ENCODE peak calls at places on chromosomes 5 and 9, in four cellular contexts. T is CD8-positive, alpha-beta T cell; Q is heart right ventricle; S is stomach. G is an unnamed sample.

GRCh38 chr9:2014696-2015580 is at the start of gene SMARCA2:
- DNase-seq in T (peak; percentile 98), Q (peak; percentile 98), S (peak; percentile 96), G (peak; percentile 96)

GRCh38 chr5:43731573-43731972 is 128.6 kb downstream of the NNT start:
- DNase-seq in S (no peak), Q (no peak), T (no peak), G (no peak)

GRCh38 chr9:131478421-131478868 is 24.3 kb upstream of the POMT1 start:
- DNase-seq in Q (peak; percentile 53), S (peak; percentile 62), T (peak; percentile 76), G (peak; percentile 34)

GRCh38 chr9:78601957-78602565 is 305.1 kb downstream of the PSAT1 start:
- DNase-seq in S (no peak), T (no peak), Q (no peak), G (no peak)

GRCh38 chr5:137264573-137264972 is 234.6 kb downstream of the SPOCK1 start:
- DNase-seq in Q (no peak), S (no peak), T (no peak), G (no peak)

GRCh38 chr9:129988607-129989361 is 54.2 kb downstream of the FNBP1 start:
- DNase-seq in S (no peak), Q (no peak), T (no peak), G (no peak)

GRCh38 chr9:87497604-87498045 is at the start of gene DAPK1:
- DNase-seq in T (no peak), Q (peak; percentile 60), S (peak; percentile 79), G (no peak)

GRCh38 chr5:174324680-174325079 is 279.2 kb downstream of the NSG2 start:
- DNase-seq in Q (no peak), S (no peak), T (no peak), G (no peak)

GRCh38 chr9:122418016-122418415 is 47.2 kb downstream of the PTGS1 start:
- DNase-seq in S (no peak), Q (no peak), T (no peak), G (no peak)
- H3K9me3 ChIP-seq in S (peaks cover 12% of the 10 kb centered on the region), Q (no peaks in the 10 kb centered on the region), T (peaks cover 5% of the 10 kb centered on the region), G (no peaks in the 10 kb centered on the region)

GRCh38 chr5:3218916-3219650 is 376.5 kb upstream of the IRX1 start:
- DNase-seq in T (no peak), S (peak; percentile 11), Q (no peak), G (no peak)

GRCh38 chr5:3214396-3214795 is 381.2 kb upstream of the IRX1 start:
- DNase-seq in S (peak; percentile 8), T (no peak), Q (no peak), G (no peak)

GRCh38 chr5:3217114-3217513 is 378.5 kb upstream of the IRX1 start:
- DNase-seq in S (peak; percentile 14), T (no peak), Q (no peak), G (no peak)

GRCh38 chr5:3218096-3218495 is 377.5 kb upstream of the IRX1 start:
- DNase-seq in Q (no peak), S (peak; percentile 15), T (no peak), G (no peak)

DNA sequence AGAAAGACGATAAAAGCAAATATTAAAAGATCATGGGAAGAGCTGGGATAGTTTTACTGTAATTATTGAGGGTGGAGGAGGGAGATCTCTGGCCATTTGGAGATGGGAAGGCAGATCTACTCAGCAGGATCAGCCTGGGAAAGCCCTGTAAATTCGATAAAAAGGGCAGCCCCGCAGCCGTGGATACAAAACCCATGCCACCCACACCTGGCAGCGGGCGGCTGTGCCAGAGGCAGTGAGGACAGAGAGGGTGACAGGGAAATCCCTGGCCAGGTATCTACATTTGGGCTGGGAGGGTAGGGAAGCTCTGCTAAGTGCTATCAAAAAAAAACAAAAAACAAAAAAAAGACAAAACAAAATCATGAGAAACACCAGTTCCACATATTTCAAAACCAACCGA is 379.2 kb upstream of the IRX1 start:
- DNase-seq in Q (no peak), S (peak; percentile 2), T (no peak), G (no peak)
- H3K9me3 ChIP-seq in Q (no peaks in the 10 kb centered on the region), S (no peaks in the 10 kb centered on the region), T (no peaks in the 10 kb centered on the region), G (no peaks in the 10 kb centered on the region)

GRCh38 chr5:178473858-178474257 is 116.3 kb downstream of the COL23A1 start:
- DNase-seq in Q (no peak), T (no peak), S (no peak), G (no peak)
- H3K9me3 ChIP-seq in Q (no peaks in the 10 kb centered on the region), T (no peaks in the 10 kb centered on the region), S (no peaks in the 10 kb centered on the region), G (no peaks in the 10 kb centered on the region)

GRCh38 chr5:3214838-3215374 is 380.7 kb upstream of the IRX1 start:
- DNase-seq in T (no peak), Q (no peak), S (peak; percentile 20), G (no peak)
- H3K9me3 ChIP-seq in T (no peaks in the 10 kb centered on the region), Q (no peaks in the 10 kb centered on the region), S (no peaks in the 10 kb centered on the region), G (no peaks in the 10 kb centered on the region)

DNA sequence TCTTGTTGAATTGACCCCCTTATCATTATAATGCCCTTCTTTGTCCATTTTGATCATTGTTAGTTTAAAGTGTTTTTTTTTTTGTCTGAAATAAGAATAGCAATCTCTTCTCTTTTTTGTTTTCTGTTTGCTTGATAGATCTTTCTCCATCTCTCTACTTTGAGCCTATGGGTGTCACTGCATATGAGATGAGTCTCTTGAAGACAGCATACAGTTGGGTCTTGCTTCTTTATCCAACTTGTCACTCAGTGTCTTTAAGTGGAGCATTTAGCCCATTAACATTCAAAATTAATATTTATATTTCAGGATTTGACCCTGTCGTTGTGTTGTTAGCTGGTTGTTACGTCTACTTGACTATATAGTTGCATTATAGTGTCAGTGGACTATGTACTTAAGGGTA is 135.4 kb downstream of the HMHB1 start:
- DNase-seq in S (no peak), Q (no peak), T (no peak), G (no peak)
- H3K9me3 ChIP-seq in S (peaks cover 17% of the 10 kb centered on the region), Q (peaks cover 15% of the 10 kb centered on the region), T (no peaks in the 10 kb centered on the region), G (no peaks in the 10 kb centered on the region)

G was measured in T-helper 17 cell.